ENCODE peak calls at places on chromosomes 11 and 22, in nine cellular contexts. O is cardiac fibroblast; Z is neural crest cell; H is fibroblast of mammary gland; P is activated effector memory CD4-positive, alpha-beta T cell treated with Interleukin-2 at 50 U/mL for 16 hours; N is NCI-H446 treated with DMSO at 0.1 percent for 48 hours; T is upper lobe of right lung; F is GOT3; S is omental fat pad. R is an unnamed sample.

GRCh38 chr11:19589567-19590260 is 122.9 kb upstream of the NAV2 start:
- DNase-seq in S (no peak), O (no peak), N (no peak), H (no peak), Z (no peak), T (no peak), P (no peak), F (no peak), R (no peak)

GRCh38 chr22:37894939-37895670 is 11.0 kb upstream of the MICALL1 start:
- DNase-seq in T (no peak), S (no peak), P (no peak), N (no peak), F (no peak), Z (no peak), H (no peak), O (no peak), R (no peak)

GRCh38 chr22:19292262-19293230 is 1.0 kb upstream of the CLTCL1 start:
- DNase-seq in T (peak; percentile 64), H (peak; percentile 91), P (no peak), Z (no peak), S (no peak), N (no peak), F (no peak), O (peak; percentile 27), R (no peak)

GRCh38 chr11:68341557-68342458 is 29.4 kb downstream of the LRP5 start:
- DNase-seq in N (no peak), O (no peak), P (no peak), F (no peak), S (no peak), Z (no peak), H (no peak), T (no peak), R (no peak)

GRCh38 chr11:117286588-117286987 is 4.6 kb upstream of the BACE1-AS start:
- DNase-seq in O (no peak), Z (no peak), P (no peak), S (no peak), N (no peak), T (no peak), H (no peak), F (no peak), R (no peak)

GRCh38 chr11:130449246-130449990 is 973 bp downstream of the ADAMTS15 start:
- DNase-seq in H (no peak), P (no peak), T (peak; percentile 69), S (no peak), Z (peak; percentile 22), N (no peak), O (no peak), F (no peak), R (no peak)

GRCh38 chr22:17205432-17205831 is 13.8 kb downstream of the ADA2 start:
- DNase-seq in P (no peak), F (no peak), Z (no peak), H (no peak), T (no peak), N (no peak), O (peak; percentile 12), S (no peak), R (no peak)

GRCh38 chr11:110830344-110831141 is 118.3 kb upstream of the ARHGAP20 start:
- DNase-seq in P (no peak), H (peak; percentile 79), O (peak; percentile 18), T (no peak), N (no peak), Z (no peak), F (no peak), S (no peak), R (no peak)

GRCh38 chr22:19823638-19824196 is 31.0 kb downstream of the GNB1L start:
- DNase-seq in Z (no peak), H (no peak), P (no peak), S (no peak), F (no peak), T (peak; percentile 61), N (no peak), O (no peak), R (no peak)

GRCh38 chr22:37782340-37783168 is 25.2 kb upstream of the GCAT start:
- DNase-seq in Z (no peak), P (no peak), O (no peak), T (no peak), S (no peak), F (no peak), N (no peak), H (peak; percentile 57), R (no peak)

GRCh38 chr11:2537010-2537695 is 92.3 kb downstream of the KCNQ1 start:
- DNase-seq in Z (no peak), S (no peak), P (no peak), F (no peak), N (no peak), H (no peak), T (no peak), O (no peak), R (no peak)

GRCh38 chr11:22807855-22808558 is 21.6 kb downstream of the SVIP start:
- DNase-seq in S (no peak), P (no peak), T (no peak), Z (no peak), O (peak; percentile 63), N (no peak), H (no peak), F (no peak), R (no peak)

GRCh38 chr11:33266418-33267215 is 9.4 kb downstream of the HIPK3 start:
- DNase-seq in S (peak; percentile 59), N (no peak), P (no peak), H (peak; percentile 77), T (peak; percentile 46), O (peak; percentile 91), Z (no peak), F (no peak), R (no peak)

GRCh38 chr11:78982377-78982925 is 407.8 kb upstream of the NARS2 start:
- DNase-seq in N (no peak), F (no peak), T (no peak), O (no peak), S (no peak), P (no peak), H (no peak), Z (no peak), R (no peak)

GRCh38 chr11:76806131-76806530 is 23.0 kb downstream of the TSKU start:
- DNase-seq in S (no peak), P (no peak), T (peak; percentile 55), O (no peak), F (no peak), H (no peak), Z (no peak), N (no peak), R (no peak)

GRCh38 chr11:69357458-69358397 is 63.8 kb downstream of the MYEOV start:
- DNase-seq in F (no peak), O (no peak), H (no peak), N (no peak), P (no peak), T (no peak), S (no peak), Z (no peak), R (no peak)

GRCh38 chr11:114179234-114179941 is 116.8 kb upstream of the NNMT start:
- DNase-seq in S (no peak), T (peak; percentile 80), O (peak; percentile 99), H (peak; percentile 99), F (no peak), P (no peak), N (no peak), Z (no peak), R (no peak)

GRCh38 chr11:12266943-12267342 is 110.4 kb upstream of the PARVA start:
- DNase-seq in N (no peak), S (no peak), F (no peak), Z (no peak), T (no peak), P (no peak), H (no peak), O (no peak), R (peak; percentile 22)

GRCh38 chr11:57496109-57496820 is 19.2 kb downstream of the SLC43A1 start:
- DNase-seq in Z (no peak), T (no peak), S (no peak), O (no peak), N (no peak), P (no peak), H (no peak), F (no peak), R (no peak)

GRCh38 chr11:1519028-1519736 is 32.6 kb upstream of the MOB2 start:
- DNase-seq in T (no peak), O (no peak), Z (no peak), S (no peak), N (no peak), H (no peak), P (no peak), F (no peak), R (no peak)

GRCh38 chr11:65150513-65151271 is 16.4 kb upstream of the SYVN1 start:
- DNase-seq in F (no peak), S (peak; percentile 61), T (peak; percentile 93), H (peak; percentile 89), Z (no peak), P (no peak), O (peak; percentile 62), N (peak; percentile 27), R (no peak)

GRCh38 chr11:65591939-65592814 is 3.4 kb downstream of the KCNK7 start:
- DNase-seq in P (no peak), F (no peak), H (peak; percentile 69), T (peak; percentile 69), Z (no peak), S (no peak), N (no peak), O (no peak), R (no peak)

GRCh38 chr11:24091594-24091993 is 405.3 kb upstream of the LUZP2 start:
- DNase-seq in Z (no peak), N (no peak), H (no peak), F (no peak), S (no peak), T (no peak), O (no peak), P (no peak), R (no peak)

GRCh38 chr11:82268627-82269026 is 465.0 kb downstream of the FAM181B start:
- DNase-seq in Z (no peak), O (no peak), H (no peak), F (no peak), N (no peak), T (no peak), P (no peak), S (no peak), R (no peak)

GRCh38 chr11:125999234-125999880 is 53.5 kb downstream of the VSIG10L2 start:
- DNase-seq in P (no peak), F (no peak), S (no peak), T (no peak), Z (no peak), N (no peak), H (peak; percentile 48), O (no peak), R (no peak)

GRCh38 chr22:47379037-47379436 is 616.6 kb downstream of the TBC1D22A start:
- DNase-seq in N (no peak), T (peak; percentile 27), S (no peak), Z (no peak), O (no peak), F (no peak), P (no peak), H (no peak), R (no peak)

GRCh38 chr11:3109921-3110706 is 52.9 kb upstream of the CARS1 start:
- DNase-seq in O (peak; percentile 35), N (no peak), P (no peak), S (no peak), Z (no peak), T (peak; percentile 77), H (peak; percentile 46), F (no peak), R (no peak)

GRCh38 chr11:70467196-70468085 is 69.1 kb downstream of the CTTN start:
- DNase-seq in N (no peak), Z (peak; percentile 83), S (peak; percentile 82), O (peak; percentile 65), F (no peak), P (no peak), T (peak; percentile 78), H (peak; percentile 54), R (no peak)

GRCh38 chr22:50734986-50735738 is 2.8 kb upstream of the ACR start:
- DNase-seq in O (no peak), S (peak; percentile 16), N (no peak), F (no peak), H (no peak), P (no peak), Z (no peak), T (no peak), R (no peak)

GRCh38 chr22:27483095-27483798 is 318.3 kb downstream of the MN1 start:
- DNase-seq in H (no peak), O (no peak), T (no peak), P (no peak), S (no peak), F (no peak), Z (no peak), N (no peak), R (no peak)

GRCh38 chr11:71236836-71237475 is 15.4 kb downstream of the SHANK2 start:
- DNase-seq in N (no peak), T (peak; percentile 26), H (no peak), Z (no peak), O (no peak), F (no peak), P (no peak), S (no peak), R (no peak)